ENCODE peak calls at places on chromosomes 1 and 21, in seven cellular contexts. F, L, B, U, P, J and M are unnamed samples.
A peak's percentile ranks its signal among the peaks of the same experiment; 100 is the strongest.

GRCh38 chr1:227318003-227318851 is at the start of gene CDC42BPA:
- DNase-seq in F (peak; percentile 91), B (peak; percentile 92), L (peak; percentile 62), P (peak; percentile 91), U (peak; percentile 49), J (peak; percentile 87), M (peak; percentile 92)

GRCh38 chr1:118617916-118618315 is 370.2 kb downstream of the TBX15 start:
- DNase-seq in B (no peak), L (no peak), P (no peak), F (no peak), U (no peak), J (no peak), M (no peak)

GRCh38 chr1:97758589-97759057 is 162.2 kb downstream of the DPYD start:
- DNase-seq in F (no peak), U (no peak), B (no peak), L (peak; percentile 11), J (no peak), P (no peak), M (no peak)

GRCh38 chr1:18955442-18956188 is 861 bp downstream of the IFFO2 start:
- DNase-seq in J (no peak), B (peak; percentile 67), U (peak; percentile 68), L (no peak), F (no peak), P (peak; percentile 36), M (peak; percentile 74)

GRCh38 chr1:150151291-150152181 is 1.8 kb downstream of the PLEKHO1 start:
- DNase-seq in P (peak; percentile 51), F (peak; percentile 32), J (no peak), L (no peak), B (no peak), U (peak; percentile 87), M (no peak)

GRCh38 chr1:41994195-41994894 is 75.6 kb upstream of the HIVEP3 start:
- DNase-seq in P (no peak), F (no peak), U (no peak), J (no peak), B (no peak), L (no peak), M (no peak)

GRCh38 chr1:94654031-94654430 is 112.5 kb upstream of the F3 start:
- DNase-seq in L (no peak), P (no peak), B (peak; percentile 28), F (peak; percentile 18), U (no peak), J (peak; percentile 53), M (no peak)

GRCh38 chr1:69263982-69264381 is 303.7 kb upstream of the LRRC7 start:
- DNase-seq in F (peak; percentile 34), B (no peak), U (no peak), L (no peak), P (peak; percentile 16), J (no peak), M (no peak)

GRCh38 chr1:61808968-61809367 is 66.7 kb downstream of the PATJ start:
- DNase-seq in L (no peak), B (no peak), J (peak; percentile 58), P (no peak), U (no peak), F (no peak), M (no peak)

GRCh38 chr1:112957133-112957812 is 1.3 kb upstream of the SLC16A1 start:
- DNase-seq in U (peak; percentile 50), L (peak; percentile 65), J (peak; percentile 95), P (peak; percentile 26), B (peak; percentile 62), F (peak; percentile 37), M (peak; percentile 12)

GRCh38 chr1:15994590-15995351 is 9.3 kb upstream of the SRARP start:
- DNase-seq in B (peak; percentile 60), F (peak; percentile 46), J (peak; percentile 56), U (peak; percentile 63), P (no peak), L (no peak), M (peak; percentile 46)

GRCh38 chr1:11334261-11334804 is 61.3 kb downstream of the UBIAD1 start:
- DNase-seq in B (no peak), L (no peak), J (no peak), F (no peak), U (no peak), P (no peak), M (peak; percentile 22)

GRCh38 chr1:181173761-181174371 is 85.4 kb downstream of the IER5 start:
- DNase-seq in L (peak; percentile 8), B (no peak), J (no peak), P (no peak), F (no peak), U (no peak), M (no peak)

GRCh38 chr1:160879056-160879455 is 5.9 kb downstream of the ITLN1 start:
- DNase-seq in F (no peak), P (no peak), U (no peak), B (no peak), L (no peak), J (no peak), M (no peak)

GRCh38 chr1:224173523-224173922 is 9.5 kb upstream of the DEGS1 start:
- DNase-seq in B (no peak), J (no peak), L (no peak), P (no peak), F (no peak), U (no peak), M (no peak)

GRCh38 chr1:184953600-184954219 is 20.6 kb downstream of the NIBAN1 start:
- DNase-seq in U (no peak), J (peak; percentile 71), B (no peak), F (no peak), L (no peak), P (no peak), M (no peak)

GRCh38 chr1:182297312-182297711 is 94.3 kb downstream of the GLUL start:
- DNase-seq in J (no peak), U (no peak), B (no peak), L (no peak), P (no peak), F (no peak), M (no peak)

GRCh38 chr1:84632975-84633427 is 57.3 kb downstream of the SSX2IP start:
- DNase-seq in B (no peak), P (no peak), F (no peak), L (no peak), J (peak; percentile 83), U (no peak), M (no peak)

GRCh38 chr21:26958792-26959191 is 8.1 kb downstream of the ADAMTS5 start:
- DNase-seq in F (peak; percentile 26), P (peak; percentile 30), L (no peak), J (no peak), B (no peak), U (no peak), M (no peak)

GRCh38 chr1:154479764-154480421 is 22.1 kb upstream of the TDRD10 start:
- DNase-seq in P (peak; percentile 70), U (peak; percentile 75), J (peak; percentile 85), B (peak; percentile 83), L (peak; percentile 24), F (peak; percentile 79), M (peak; percentile 72)

GRCh38 chr1:154481058-154481457 is 21.0 kb upstream of the TDRD10 start:
- DNase-seq in U (no peak), B (no peak), J (no peak), F (no peak), P (no peak), L (no peak), M (peak; percentile 68)

GRCh38 chr1:154485905-154486304 is 16.1 kb upstream of the TDRD10 start:
- DNase-seq in F (no peak), J (no peak), B (no peak), U (no peak), P (no peak), L (no peak), M (no peak)

GRCh38 chr1:154485106-154485505 is 16.9 kb upstream of the TDRD10 start:
- DNase-seq in P (peak; percentile 82), J (no peak), F (peak; percentile 88), L (no peak), B (no peak), U (no peak), M (no peak)

GRCh38 chr1:154483941-154484803 is 17.8 kb upstream of the TDRD10 start:
- DNase-seq in F (no peak), J (peak; percentile 86), P (no peak), B (no peak), U (no peak), L (no peak), M (no peak)
- TF ChIP-seq CTCF in F (no peak), J (no peak), P (no peak), B (peak; percentile 19), U (no peak), L (no peak), M (no peak)

DNA sequence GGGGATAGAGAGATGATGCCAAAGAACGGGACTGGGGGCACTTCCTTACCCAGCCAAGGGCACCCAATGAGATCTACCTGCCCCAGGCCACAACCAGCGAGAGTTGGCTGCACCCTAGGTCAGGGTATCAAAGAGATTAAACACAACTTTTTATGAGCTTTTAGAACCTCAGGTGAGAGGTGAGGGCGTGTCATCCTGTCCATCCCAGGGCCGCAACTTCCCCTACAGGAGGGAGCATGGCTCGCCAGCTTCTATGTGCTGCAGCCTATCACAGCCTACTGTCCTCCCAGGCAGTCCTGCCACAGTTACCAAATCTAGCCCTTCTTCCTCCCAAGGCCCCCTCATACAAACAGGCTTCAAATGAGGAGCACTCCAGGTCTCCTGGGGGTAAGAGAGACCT is 12.9 kb downstream of the TMEM9 start:
- DNase-seq in P (no peak), J (no peak), L (no peak), U (no peak), F (no peak), B (no peak), M (no peak)
- H3K4me3 ChIP-seq in P (no peak overlapping the region), J (no peak overlapping the region), L (no peak overlapping the region), U (no peak overlapping the region), F (no peak overlapping the region), B (no peak overlapping the region), M (no peak overlapping the region)

GRCh38 chr1:158084747-158085146 is 91.3 kb downstream of the KIRREL1 start:
- DNase-seq in L (no peak), F (no peak), B (no peak), U (no peak), P (no peak), J (no peak), M (no peak)
- H3K27me3 ChIP-seq in L (no peaks in the 10 kb centered on the region), F (no peaks in the 10 kb centered on the region), B (no peaks in the 10 kb centered on the region), U (no peaks in the 10 kb centered on the region), P (no peaks in the 10 kb centered on the region), J (no peaks in the 10 kb centered on the region), M (no peaks in the 10 kb centered on the region)

DNA sequence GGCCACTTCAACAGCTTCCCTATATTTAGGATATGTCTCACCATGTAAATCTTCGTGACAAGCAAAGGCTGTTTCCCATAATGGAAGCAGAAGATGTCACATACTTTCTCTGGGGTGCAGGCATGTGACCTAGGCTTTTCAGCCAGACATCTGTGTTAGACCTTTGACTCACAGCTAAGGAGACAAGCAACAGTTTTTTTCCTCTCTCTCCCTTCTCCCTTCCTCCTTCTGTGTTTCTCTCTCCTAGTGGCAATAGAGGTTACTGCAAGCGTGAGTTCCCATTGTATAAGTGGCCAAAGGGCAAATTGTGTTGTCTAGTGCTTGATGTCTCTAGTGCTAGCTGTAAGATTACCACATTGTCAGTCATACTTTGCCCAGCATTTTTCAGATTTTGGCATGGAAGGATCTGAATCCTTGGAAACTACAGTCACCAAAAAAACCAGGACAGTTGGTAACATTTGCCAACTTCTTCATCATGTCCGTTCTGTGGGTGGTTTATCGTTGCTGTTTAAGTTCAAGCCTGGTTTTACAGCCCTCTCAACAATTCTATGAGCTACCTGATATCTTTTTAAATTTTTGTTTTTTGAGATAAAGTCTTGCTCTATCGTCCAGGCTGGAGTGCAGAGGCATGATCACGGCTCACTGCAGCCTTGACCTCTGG is 44.4 kb upstream of the RABGAP1L start:
- DNase-seq in P (no peak), J (peak; percentile 40), U (no peak), L (no peak), B (peak; percentile 59), F (no peak), M (peak; percentile 75)
- TF ChIP-seq CTCF in P (peak; percentile 51), J (peak; percentile 47), U (peak; percentile 68), L (peak; percentile 79), B (peak; percentile 77), F (peak; percentile 49), M (peak; percentile 71)